ENCODE peak calls at places on chromosomes 2 and 18, in five cellular contexts. One of them, this sample, is unnamed.

GRCh38 chr18:67733094-67733493 is 216.6 kb upstream of the DSEL start:
- DNase-seq in right lobe of liver: no peak
- DNase-seq in sigmoid colon: no peak
- DNase-seq in ovary: no peak
- DNase-seq in uterus: no peak
- DNase-seq in this sample: no peak

GRCh38 chr2:9150568-9150900 is 56.1 kb upstream of the ASAP2 start:
- DNase-seq in right lobe of liver: no peak
- DNase-seq in ovary: no peak
- DNase-seq in sigmoid colon: peak
- DNase-seq in uterus: no peak
- DNase-seq in this sample: no peak

GRCh38 chr2:24421668-24422067 is 61.3 kb upstream of the ITSN2 start:
- DNase-seq in ovary: no peak
- DNase-seq in right lobe of liver: no peak
- DNase-seq in uterus: peak
- DNase-seq in sigmoid colon: no peak
- DNase-seq in this sample: no peak

GRCh38 chr2:112216158-112216557 is 38.7 kb downstream of the ZC3H8 start:
- DNase-seq in right lobe of liver: no peak
- DNase-seq in ovary: no peak
- DNase-seq in sigmoid colon: no peak
- DNase-seq in uterus: no peak
- DNase-seq in this sample: no peak

GRCh38 chr18:78753240-78753639 is 226.4 kb upstream of the SALL3 start:
- DNase-seq in sigmoid colon: no peak
- DNase-seq in ovary: no peak
- DNase-seq in right lobe of liver: peak
- DNase-seq in uterus: peak
- DNase-seq in this sample: no peak

GRCh38 chr2:128322651-128323491 is 4.2 kb upstream of the HS6ST1 start:
- DNase-seq in ovary: peak
- DNase-seq in uterus: no peak
- DNase-seq in right lobe of liver: peak
- DNase-seq in sigmoid colon: peak
- DNase-seq in this sample: no peak

GRCh38 chr18:32848836-32849235 is 76.0 kb upstream of the KLHL14 start:
- DNase-seq in right lobe of liver: no peak
- DNase-seq in ovary: no peak
- DNase-seq in uterus: no peak
- DNase-seq in sigmoid colon: no peak
- DNase-seq in this sample: no peak

GRCh38 chr2:28880193-28880592 is 10.1 kb upstream of the TRMT61B start:
- DNase-seq in right lobe of liver: no peak
- DNase-seq in sigmoid colon: no peak
- DNase-seq in uterus: no peak
- DNase-seq in ovary: no peak
- DNase-seq in this sample: no peak

GRCh38 chr2:9310390-9310789 is 103.8 kb downstream of the ASAP2 start:
- DNase-seq in right lobe of liver: no peak
- DNase-seq in sigmoid colon: peak
- DNase-seq in ovary: peak
- DNase-seq in uterus: peak
- DNase-seq in this sample: no peak

GRCh38 chr2:235595420-235596010 is 101.7 kb downstream of the AGAP1 start:
- DNase-seq in uterus: peak
- DNase-seq in right lobe of liver: no peak
- DNase-seq in sigmoid colon: peak
- DNase-seq in ovary: peak
- DNase-seq in this sample: peak

GRCh38 chr2:199455533-199456382 is 2.0 kb downstream of the SATB2 start:
- DNase-seq in right lobe of liver: peak
- DNase-seq in uterus: no peak
- DNase-seq in ovary: peak
- DNase-seq in sigmoid colon: peak
- DNase-seq in this sample: peak

GRCh38 chr2:27154990-27155615 is 6.3 kb downstream of the TCF23 start:
- DNase-seq in right lobe of liver: peak
- DNase-seq in uterus: no peak
- DNase-seq in ovary: peak
- DNase-seq in sigmoid colon: no peak
- DNase-seq in this sample: no peak

GRCh38 chr2:231642631-231643493 is 50.2 kb downstream of the TEX44 start:
- DNase-seq in ovary: peak
- DNase-seq in sigmoid colon: peak
- DNase-seq in uterus: peak
- DNase-seq in right lobe of liver: peak
- DNase-seq in this sample: no peak
- TF ChIP-seq POLR2A in ovary: no peak
- TF ChIP-seq POLR2A in sigmoid colon: peak
- TF ChIP-seq POLR2A in uterus: peak
- TF ChIP-seq POLR2A in right lobe of liver: no peak
- TF ChIP-seq POLR2A in this sample: no peak

GRCh38 chr2:55282110-55282917 is 13.3 kb upstream of the MTIF2 start:
- DNase-seq in right lobe of liver: peak
- DNase-seq in uterus: peak
- DNase-seq in sigmoid colon: peak
- DNase-seq in ovary: peak
- DNase-seq in this sample: peak
- TF ChIP-seq POLR2A in right lobe of liver: peak
- TF ChIP-seq POLR2A in uterus: peak
- TF ChIP-seq POLR2A in sigmoid colon: peak
- TF ChIP-seq POLR2A in ovary: peak
- TF ChIP-seq POLR2A in this sample: peak

GRCh38 chr2:219252570-219252899 is 508 bp upstream of the TUBA4B start:
- DNase-seq in ovary: no peak
- DNase-seq in right lobe of liver: no peak
- DNase-seq in sigmoid colon: no peak
- DNase-seq in uterus: no peak
- DNase-seq in this sample: no peak

GRCh38 chr2:219254590-219255219 is 987 bp upstream of the TUBA4A start:
- DNase-seq in ovary: no peak
- DNase-seq in right lobe of liver: no peak
- DNase-seq in sigmoid colon: no peak
- DNase-seq in uterus: no peak
- DNase-seq in this sample: no peak

GRCh38 chr2:219252084-219252483 is 959 bp upstream of the TUBA4B start:
- DNase-seq in right lobe of liver: no peak
- DNase-seq in sigmoid colon: no peak
- DNase-seq in uterus: no peak
- DNase-seq in ovary: no peak
- DNase-seq in this sample: no peak

GRCh38 chr2:219252900-219253752 is at the start of gene TUBA4B:
- DNase-seq in ovary: peak
- DNase-seq in right lobe of liver: no peak
- DNase-seq in sigmoid colon: peak
- DNase-seq in uterus: peak
- DNase-seq in this sample: no peak

GRCh38 chr2:219253753-219254589 is at the start of gene TUBA4A:
- DNase-seq in ovary: peak
- DNase-seq in sigmoid colon: peak
- DNase-seq in right lobe of liver: peak
- DNase-seq in uterus: peak
- DNase-seq in this sample: peak
- TF ChIP-seq POLR2A in ovary: peak
- TF ChIP-seq POLR2A in sigmoid colon: peak
- TF ChIP-seq POLR2A in right lobe of liver: peak
- TF ChIP-seq POLR2A in uterus: peak
- TF ChIP-seq POLR2A in this sample: peak

DNA sequence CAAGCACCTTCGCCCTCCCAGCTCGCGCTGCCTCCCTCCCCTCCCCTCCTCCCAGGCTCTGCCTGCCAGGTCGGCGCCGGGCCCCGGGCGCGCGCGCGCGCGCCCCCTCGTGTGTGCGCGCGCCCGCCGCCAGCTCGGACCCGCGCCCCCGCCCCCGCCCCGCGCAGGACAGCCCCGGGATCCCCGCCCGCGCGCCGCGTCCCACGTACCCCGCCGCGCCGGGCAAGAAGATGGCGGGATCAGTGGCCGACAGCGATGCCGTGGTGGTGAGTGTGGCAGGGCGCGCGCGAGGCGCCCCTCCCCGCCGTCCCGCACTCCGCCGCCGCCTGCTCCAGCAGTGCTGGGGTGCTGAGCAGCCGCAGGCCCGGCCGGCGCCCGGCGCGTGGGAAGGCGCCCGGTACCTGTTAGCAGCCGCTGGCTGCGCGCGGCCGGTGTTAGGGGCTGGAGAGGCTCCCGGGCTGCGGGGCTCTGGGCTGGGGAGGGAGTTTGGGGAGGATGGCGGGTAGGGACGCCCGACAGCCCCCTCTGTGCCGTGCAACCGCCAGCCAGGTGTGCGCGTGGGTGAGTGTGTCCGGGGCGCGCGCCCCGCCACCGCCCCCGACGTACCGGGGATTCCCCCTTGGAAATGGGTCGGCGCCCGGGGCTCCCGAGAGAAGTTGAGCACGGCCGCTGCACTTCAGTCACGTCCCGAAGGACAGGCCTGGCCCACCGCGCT is 511 bp downstream of the LGALSL start:
- DNase-seq in ovary: peak
- DNase-seq in right lobe of liver: peak
- DNase-seq in sigmoid colon: peak
- DNase-seq in uterus: peak
- DNase-seq in this sample: peak
- TF ChIP-seq POLR2A in ovary: no peak
- TF ChIP-seq POLR2A in right lobe of liver: no peak
- TF ChIP-seq POLR2A in sigmoid colon: no peak
- TF ChIP-seq POLR2A in uterus: no peak
- TF ChIP-seq POLR2A in this sample: no peak

GRCh38 chr2:11315074-11315705 is 29.2 kb downstream of the ROCK2 start:
- DNase-seq in uterus: no peak
- DNase-seq in sigmoid colon: no peak
- DNase-seq in ovary: no peak
- DNase-seq in right lobe of liver: no peak
- DNase-seq in this sample: no peak

GRCh38 chr2:11310212-11310611 is 34.2 kb downstream of the ROCK2 start:
- DNase-seq in right lobe of liver: no peak
- DNase-seq in ovary: no peak
- DNase-seq in sigmoid colon: no peak
- DNase-seq in uterus: no peak
- DNase-seq in this sample: no peak

GRCh38 chr2:11312770-11313471 is 31.5 kb downstream of the ROCK2 start:
- DNase-seq in uterus: no peak
- DNase-seq in sigmoid colon: no peak
- DNase-seq in ovary: no peak
- DNase-seq in right lobe of liver: no peak
- DNase-seq in this sample: no peak

GRCh38 chr2:11311543-11311942 is 32.9 kb downstream of the ROCK2 start:
- DNase-seq in right lobe of liver: no peak
- DNase-seq in sigmoid colon: no peak
- DNase-seq in ovary: no peak
- DNase-seq in uterus: no peak
- DNase-seq in this sample: no peak

DNA sequence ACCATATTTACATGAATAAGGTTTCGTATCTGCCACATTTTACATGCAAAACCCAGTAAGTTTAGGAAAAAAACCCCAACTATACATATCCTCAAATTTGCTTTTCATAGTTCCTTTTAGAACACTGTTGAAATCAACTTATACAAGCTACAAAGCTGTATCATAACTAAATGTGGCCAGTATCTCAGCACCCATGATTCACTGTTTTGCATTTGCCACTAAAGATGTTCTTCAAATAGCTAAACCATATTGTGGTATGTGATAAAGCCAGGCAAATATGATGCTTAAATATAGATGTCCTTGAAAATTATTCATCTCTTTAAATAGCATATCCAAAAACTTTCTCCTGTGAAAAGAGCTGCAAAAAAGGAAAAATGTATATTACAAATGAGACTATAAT is 30.0 kb downstream of the ROCK2 start:
- DNase-seq in uterus: no peak
- DNase-seq in sigmoid colon: no peak
- DNase-seq in right lobe of liver: no peak
- DNase-seq in ovary: no peak
- DNase-seq in this sample: no peak
- TF ChIP-seq POLR2A in uterus: no peak
- TF ChIP-seq POLR2A in sigmoid colon: no peak
- TF ChIP-seq POLR2A in right lobe of liver: no peak
- TF ChIP-seq POLR2A in ovary: no peak
- TF ChIP-seq POLR2A in this sample: no peak

This sample was measured in GM12891.